ENCODE peak calls at places on chromosomes 3 and 15, in eight cellular contexts. U, F, Q, P, T, L, H and V are unnamed samples.

GRCh38 chr3:117589454-117589853 is 879.9 kb downstream of the TUSC7 start:
- DNase-seq in U (no peak), F (no peak), Q (no peak), P (no peak), T (no peak), L (no peak), H (no peak), V (no peak)

GRCh38 chr3:113277414-113277813 is 66.1 kb downstream of the BOC start:
- DNase-seq in U (no peak), F (no peak), Q (no peak), P (no peak), T (no peak), L (no peak), H (no peak), V (no peak)

GRCh38 chr3:152695810-152696209 is 139.1 kb upstream of the P2RY1 start:
- DNase-seq in U (no peak), F (no peak), Q (no peak), P (no peak), T (no peak), L (no peak), H (no peak), V (no peak)

GRCh38 chr3:134216206-134216764 is 34.4 kb downstream of the RYK start:
- DNase-seq in U (no peak), F (no peak), Q (no peak), P (no peak), T (no peak), L (no peak), H (no peak), V (no peak)

GRCh38 chr3:183814240-183814639 is 11.1 kb downstream of the MAP6D1 start:
- DNase-seq in U (no peak), F (no peak), Q (no peak), P (no peak), T (no peak), L (no peak), H (no peak), V (no peak)

GRCh38 chr15:98800437-98801233 is 152.3 kb downstream of the IGF1R start:
- DNase-seq in U (no peak), F (no peak), Q (peak; percentile 67), P (peak; percentile 77), T (peak; percentile 65), L (peak; percentile 53), H (peak; percentile 48), V (no peak)

GRCh38 chr3:99625237-99625622 is 13.2 kb upstream of the COL8A1 start:
- DNase-seq in U (no peak), F (no peak), Q (no peak), P (no peak), T (no peak), L (no peak), H (no peak), V (no peak)

GRCh38 chr3:123352134-123352554 is 96.7 kb downstream of the ADCY5 start:
- DNase-seq in U (no peak), F (no peak), Q (no peak), P (no peak), T (peak; percentile 69), L (no peak), H (no peak), V (peak; percentile 70)

GRCh38 chr3:53658613-53659193 is 164.3 kb downstream of the CACNA1D start:
- DNase-seq in U (no peak), F (no peak), Q (no peak), P (no peak), T (no peak), L (no peak), H (no peak), V (no peak)

GRCh38 chr3:29914861-29915524 is 634.1 kb downstream of the RBMS3 start:
- DNase-seq in U (no peak), F (no peak), Q (no peak), P (no peak), T (no peak), L (no peak), H (no peak), V (no peak)

GRCh38 chr3:42387802-42388651 is 22.4 kb downstream of the LYZL4 start:
- DNase-seq in U (peak; percentile 27), F (peak; percentile 62), Q (no peak), P (no peak), T (no peak), L (no peak), H (no peak), V (no peak)

GRCh38 chr15:84023636-84024035 is 211.9 kb upstream of the GOLGA6L4 start:
- DNase-seq in U (peak; percentile 9), F (peak; percentile 4), Q (peak; percentile 29), P (no peak), T (peak; percentile 12), L (peak; percentile 7), H (no peak), V (no peak)

GRCh38 chr3:17258823-17259436 is 374.2 kb downstream of the PLCL2 start:
- DNase-seq in U (no peak), F (peak; percentile 32), Q (peak; percentile 28), P (peak; percentile 12), T (peak; percentile 7), L (peak; percentile 52), H (no peak), V (no peak)

GRCh38 chr3:10286596-10287295 is 6.0 kb downstream of the GHRL start:
- DNase-seq in U (no peak), F (no peak), Q (peak; percentile 78), P (peak; percentile 13), T (peak; percentile 75), L (peak; percentile 62), H (no peak), V (peak; percentile 85)

GRCh38 chr15:64892850-64893403 is 18.8 kb upstream of the ANKDD1A start:
- DNase-seq in U (peak; percentile 60), F (peak; percentile 46), Q (no peak), P (no peak), T (no peak), L (no peak), H (no peak), V (no peak)

GRCh38 chr3:49359623-49360022 is 1.5 kb upstream of the GPX1 start:
- DNase-seq in U (no peak), F (no peak), Q (no peak), P (no peak), T (no peak), L (no peak), H (no peak), V (no peak)

GRCh38 chr3:181103605-181104004 is 114.1 kb upstream of the DNAJC19 start:
- DNase-seq in U (no peak), F (peak; percentile 23), Q (no peak), P (no peak), T (no peak), L (peak; percentile 49), H (no peak), V (no peak)

GRCh38 chr3:14687360-14687759 is 12.4 kb downstream of the C3orf20 start:
- DNase-seq in U (no peak), F (no peak), Q (no peak), P (no peak), T (no peak), L (no peak), H (no peak), V (no peak)

GRCh38 chr3:38522002-38522401 is 25.9 kb downstream of the EXOG start:
- DNase-seq in U (no peak), F (no peak), Q (no peak), P (no peak), T (no peak), L (no peak), H (no peak), V (no peak)

GRCh38 chr3:17942856-17943255 is 200.4 kb upstream of the TBC1D5 start:
- DNase-seq in U (no peak), F (no peak), Q (no peak), P (no peak), T (no peak), L (no peak), H (no peak), V (no peak)

GRCh38 chr3:9110802-9111201 is 138.6 kb downstream of the SRGAP3 start:
- DNase-seq in U (no peak), F (no peak), Q (no peak), P (no peak), T (no peak), L (no peak), H (no peak), V (no peak)